ENCODE peak calls at places on chromosomes 7 and 10, in five cellular contexts. One of them, this sample, is unnamed.

GRCh38 chr7:436367-437128 is 83.1 kb downstream of the PDGFA start:
- DNase-seq in cardiac fibroblast: no peak
- DNase-seq in Karpas-422: no peak
- DNase-seq in DMS 273 treated with DMSO at 0.1 percent for 48 hours: no peak
- DNase-seq in NCI-H1105: no peak
- DNase-seq in this sample: no peak

GRCh38 chr7:44307301-44307900 is 18.0 kb downstream of the CAMK2B start:
- DNase-seq in cardiac fibroblast: peak; percentile 82
- DNase-seq in Karpas-422: peak; percentile 44
- DNase-seq in DMS 273 treated with DMSO at 0.1 percent for 48 hours: peak; percentile 67
- DNase-seq in NCI-H1105: peak; percentile 54
- DNase-seq in this sample: peak; percentile 49

GRCh38 chr10:70430489-70431445 is 10.7 kb downstream of the NODAL start:
- DNase-seq in cardiac fibroblast: peak; percentile 93
- DNase-seq in Karpas-422: no peak
- DNase-seq in DMS 273 treated with DMSO at 0.1 percent for 48 hours: no peak
- DNase-seq in NCI-H1105: no peak
- DNase-seq in this sample: no peak

GRCh38 chr7:105691029-105691691 is 109.9 kb upstream of the EFCAB10 start:
- DNase-seq in cardiac fibroblast: peak; percentile 52
- DNase-seq in Karpas-422: no peak
- DNase-seq in DMS 273 treated with DMSO at 0.1 percent for 48 hours: no peak
- DNase-seq in NCI-H1105: no peak
- DNase-seq in this sample: peak; percentile 19

GRCh38 chr10:11253397-11254002 is 235.8 kb downstream of the CELF2 start:
- DNase-seq in cardiac fibroblast: no peak
- DNase-seq in Karpas-422: peak; percentile 50
- DNase-seq in DMS 273 treated with DMSO at 0.1 percent for 48 hours: no peak
- DNase-seq in NCI-H1105: no peak
- DNase-seq in this sample: no peak

GRCh38 chr7:4068286-4068685 is 613.8 kb upstream of the FOXK1 start:
- DNase-seq in cardiac fibroblast: no peak
- DNase-seq in Karpas-422: no peak
- DNase-seq in DMS 273 treated with DMSO at 0.1 percent for 48 hours: no peak
- DNase-seq in NCI-H1105: no peak
- DNase-seq in this sample: no peak

GRCh38 chr10:6218692-6219493 is 16.2 kb downstream of the PFKFB3 start:
- DNase-seq in cardiac fibroblast: peak; percentile 51
- DNase-seq in Karpas-422: no peak
- DNase-seq in DMS 273 treated with DMSO at 0.1 percent for 48 hours: no peak
- DNase-seq in NCI-H1105: no peak
- DNase-seq in this sample: no peak

GRCh38 chr10:125843603-125844329 is 20.4 kb downstream of the BCCIP start:
- DNase-seq in cardiac fibroblast: no peak
- DNase-seq in Karpas-422: no peak
- DNase-seq in DMS 273 treated with DMSO at 0.1 percent for 48 hours: no peak
- DNase-seq in NCI-H1105: no peak
- DNase-seq in this sample: no peak

GRCh38 chr10:124745678-124746077 is 1.5 kb upstream of the FAM53B start:
- DNase-seq in cardiac fibroblast: peak; percentile 77
- DNase-seq in Karpas-422: peak; percentile 81
- DNase-seq in DMS 273 treated with DMSO at 0.1 percent for 48 hours: peak; percentile 19
- DNase-seq in NCI-H1105: peak; percentile 18
- DNase-seq in this sample: peak; percentile 83

GRCh38 chr10:131478398-131478989 is 167.0 kb upstream of the TCERG1L start:
- DNase-seq in cardiac fibroblast: no peak
- DNase-seq in Karpas-422: no peak
- DNase-seq in DMS 273 treated with DMSO at 0.1 percent for 48 hours: no peak
- DNase-seq in NCI-H1105: no peak
- DNase-seq in this sample: no peak

GRCh38 chr7:87600130-87601124 is at the start of gene ABCB1:
- DNase-seq in cardiac fibroblast: peak; percentile 15
- DNase-seq in Karpas-422: no peak
- DNase-seq in DMS 273 treated with DMSO at 0.1 percent for 48 hours: no peak
- DNase-seq in NCI-H1105: no peak
- DNase-seq in this sample: peak; percentile 90

GRCh38 chr7:128005117-128005516 is 26.1 kb downstream of the LRRC4 start:
- DNase-seq in cardiac fibroblast: no peak
- DNase-seq in Karpas-422: peak; percentile 95
- DNase-seq in DMS 273 treated with DMSO at 0.1 percent for 48 hours: no peak
- DNase-seq in NCI-H1105: peak; percentile 7
- DNase-seq in this sample: no peak

GRCh38 chr7:142739927-142740492 is 9.3 kb upstream of the PRSS1 start:
- DNase-seq in cardiac fibroblast: peak; percentile 2
- DNase-seq in Karpas-422: peak; percentile 60
- DNase-seq in DMS 273 treated with DMSO at 0.1 percent for 48 hours: no peak
- DNase-seq in NCI-H1105: no peak
- DNase-seq in this sample: no peak

GRCh38 chr7:28955723-28956607 is 2.2 kb downstream of the TRIL start:
- DNase-seq in cardiac fibroblast: peak; percentile 63
- DNase-seq in Karpas-422: no peak
- DNase-seq in DMS 273 treated with DMSO at 0.1 percent for 48 hours: peak; percentile 73
- DNase-seq in NCI-H1105: peak; percentile 71
- DNase-seq in this sample: peak; percentile 75

GRCh38 chr10:127908106-127908957 is 1.4 kb downstream of the PTPRE start:
- DNase-seq in cardiac fibroblast: peak; percentile 64
- DNase-seq in Karpas-422: no peak
- DNase-seq in DMS 273 treated with DMSO at 0.1 percent for 48 hours: no peak
- DNase-seq in NCI-H1105: no peak
- DNase-seq in this sample: no peak

GRCh38 chr10:46283945-46284285 is 2.9 kb upstream of the ANTXRL start:
- DNase-seq in cardiac fibroblast: no peak
- DNase-seq in Karpas-422: no peak
- DNase-seq in DMS 273 treated with DMSO at 0.1 percent for 48 hours: no peak
- DNase-seq in NCI-H1105: no peak
- DNase-seq in this sample: no peak

GRCh38 chr10:69180525-69181204 is 631 bp downstream of the SUPV3L1 start:
- DNase-seq in cardiac fibroblast: peak; percentile 15
- DNase-seq in Karpas-422: peak; percentile 79
- DNase-seq in DMS 273 treated with DMSO at 0.1 percent for 48 hours: no peak
- DNase-seq in NCI-H1105: no peak
- DNase-seq in this sample: peak; percentile 63

GRCh38 chr7:90841759-90842429 is 245.8 kb downstream of the CDK14 start:
- DNase-seq in cardiac fibroblast: no peak
- DNase-seq in Karpas-422: peak; percentile 67
- DNase-seq in DMS 273 treated with DMSO at 0.1 percent for 48 hours: no peak
- DNase-seq in NCI-H1105: no peak
- DNase-seq in this sample: no peak

GRCh38 chr10:91366687-91367086 is 43.5 kb upstream of the HECTD2 start:
- DNase-seq in cardiac fibroblast: no peak
- DNase-seq in Karpas-422: no peak
- DNase-seq in DMS 273 treated with DMSO at 0.1 percent for 48 hours: no peak
- DNase-seq in NCI-H1105: no peak
- DNase-seq in this sample: no peak

GRCh38 chr7:109939207-109939606 is 1151.7 kb upstream of the LRRN3 start:
- DNase-seq in cardiac fibroblast: no peak
- DNase-seq in Karpas-422: no peak
- DNase-seq in DMS 273 treated with DMSO at 0.1 percent for 48 hours: no peak
- DNase-seq in NCI-H1105: no peak
- DNase-seq in this sample: no peak

GRCh38 chr10:60238408-60239100 is 151.1 kb downstream of the ANK3 start:
- DNase-seq in cardiac fibroblast: peak; percentile 80
- DNase-seq in Karpas-422: peak; percentile 89
- DNase-seq in DMS 273 treated with DMSO at 0.1 percent for 48 hours: no peak
- DNase-seq in NCI-H1105: no peak
- DNase-seq in this sample: peak; percentile 69

GRCh38 chr7:1579481-1580421 is 9.9 kb upstream of the PSMG3 start:
- DNase-seq in cardiac fibroblast: peak; percentile 68
- DNase-seq in Karpas-422: peak; percentile 85
- DNase-seq in DMS 273 treated with DMSO at 0.1 percent for 48 hours: peak; percentile 45
- DNase-seq in NCI-H1105: peak; percentile 65
- DNase-seq in this sample: peak; percentile 71

GRCh38 chr7:65927489-65928448 is 54.2 kb downstream of the GUSB start:
- DNase-seq in cardiac fibroblast: peak; percentile 26
- DNase-seq in Karpas-422: peak; percentile 45
- DNase-seq in DMS 273 treated with DMSO at 0.1 percent for 48 hours: no peak
- DNase-seq in NCI-H1105: no peak
- DNase-seq in this sample: peak; percentile 99

GRCh38 chr7:117250801-117251200 is 72.1 kb downstream of the WNT2 start:
- DNase-seq in cardiac fibroblast: peak; percentile 32
- DNase-seq in Karpas-422: no peak
- DNase-seq in DMS 273 treated with DMSO at 0.1 percent for 48 hours: no peak
- DNase-seq in NCI-H1105: no peak
- DNase-seq in this sample: no peak

GRCh38 chr7:88480901-88481300 is 174.2 kb upstream of the STEAP4 start:
- DNase-seq in cardiac fibroblast: peak; percentile 0
- DNase-seq in Karpas-422: no peak
- DNase-seq in DMS 273 treated with DMSO at 0.1 percent for 48 hours: peak; percentile 94
- DNase-seq in NCI-H1105: peak; percentile 13
- DNase-seq in this sample: no peak

GRCh38 chr10:111455776-111456426 is 379.1 kb downstream of the ADRA2A start:
- DNase-seq in cardiac fibroblast: no peak
- DNase-seq in Karpas-422: peak; percentile 4
- DNase-seq in DMS 273 treated with DMSO at 0.1 percent for 48 hours: no peak
- DNase-seq in NCI-H1105: no peak
- DNase-seq in this sample: no peak

GRCh38 chr10:18145652-18146051 is 5.4 kb downstream of the CACNB2 start:
- DNase-seq in cardiac fibroblast: peak; percentile 67
- DNase-seq in Karpas-422: no peak
- DNase-seq in DMS 273 treated with DMSO at 0.1 percent for 48 hours: no peak
- DNase-seq in NCI-H1105: no peak
- DNase-seq in this sample: no peak

GRCh38 chr10:36253731-36254130 is 611.6 kb upstream of the FZD8 start:
- DNase-seq in cardiac fibroblast: no peak
- DNase-seq in Karpas-422: no peak
- DNase-seq in DMS 273 treated with DMSO at 0.1 percent for 48 hours: no peak
- DNase-seq in NCI-H1105: no peak
- DNase-seq in this sample: no peak

GRCh38 chr7:66837007-66837406 is 84.0 kb upstream of the TMEM248 start:
- DNase-seq in cardiac fibroblast: peak; percentile 12
- DNase-seq in Karpas-422: peak; percentile 86
- DNase-seq in DMS 273 treated with DMSO at 0.1 percent for 48 hours: no peak
- DNase-seq in NCI-H1105: no peak
- DNase-seq in this sample: peak; percentile 92

GRCh38 chr7:76125560-76125959 is 76.1 kb upstream of the SRRM3 start:
- DNase-seq in cardiac fibroblast: no peak
- DNase-seq in Karpas-422: no peak
- DNase-seq in DMS 273 treated with DMSO at 0.1 percent for 48 hours: no peak
- DNase-seq in NCI-H1105: no peak
- DNase-seq in this sample: no peak